ENCODE peak calls at places on chromosomes 6 and 20, in six cellular contexts. B is glutamatergic neuron, T is cardiac fibroblast, N is spleen, G is neural crest cell, O is CD14-positive monocyte. R is an unnamed sample.
A peak's percentile ranks its signal among the peaks of the same experiment; 100 is the strongest.

GRCh38 chr6:136791296-136792065 is 796 bp downstream of the MAP3K5 start:
- DNase-seq in B (peak; percentile 23), T (peak; percentile 64), N (peak; percentile 94), G (peak; percentile 5), O (no peak), R (peak; percentile 88)

GRCh38 chr20:684676-685319 is 9.2 kb upstream of the SCRT2 start:
- DNase-seq in B (no peak), T (no peak), N (peak; percentile 40), G (no peak), O (no peak), R (no peak)

GRCh38 chr20:4017051-4017702 is 1.8 kb upstream of the RNF24 start:
- DNase-seq in B (no peak), T (no peak), N (no peak), G (no peak), O (no peak), R (no peak)

GRCh38 chr6:145963216-145964068 is 716 bp downstream of the SHPRH start:
- DNase-seq in B (peak; percentile 71), T (peak; percentile 54), N (no peak), G (no peak), O (no peak), R (peak; percentile 78)

GRCh38 chr20:57688864-57689263 is 21.0 kb downstream of the PMEPA1 start:
- DNase-seq in B (no peak), T (no peak), N (no peak), G (no peak), O (no peak), R (no peak)

GRCh38 chr20:17822540-17823155 is 122.9 kb downstream of the BANF2 start:
- DNase-seq in B (no peak), T (no peak), N (peak; percentile 9), G (no peak), O (no peak), R (no peak)

GRCh38 chr20:881051-881820 is 34.9 kb downstream of the ANGPT4 start:
- DNase-seq in B (no peak), T (peak; percentile 52), N (peak; percentile 27), G (no peak), O (peak; percentile 83), R (no peak)

GRCh38 chr20:47428851-47429336 is 72.4 kb upstream of the ZMYND8 start:
- DNase-seq in B (no peak), T (no peak), N (no peak), G (no peak), O (no peak), R (no peak)

GRCh38 chr6:142929751-142930358 is 15.1 kb downstream of the HIVEP2 start:
- DNase-seq in B (no peak), T (peak; percentile 49), N (no peak), G (no peak), O (no peak), R (no peak)

GRCh38 chr20:2799688-2800589 is 488 bp downstream of the CPXM1 start:
- DNase-seq in B (peak; percentile 49), T (no peak), N (no peak), G (peak; percentile 25), O (peak; percentile 37), R (no peak)

GRCh38 chr20:10225439-10226080 is 6.9 kb downstream of the SNAP25 start:
- DNase-seq in B (no peak), T (peak; percentile 5), N (no peak), G (no peak), O (no peak), R (no peak)

GRCh38 chr6:137705166-137706064 is 161.6 kb upstream of the TNFAIP3 start:
- DNase-seq in B (peak; percentile 76), T (peak; percentile 76), N (peak; percentile 90), G (peak; percentile 65), O (peak; percentile 62), R (peak; percentile 74)

GRCh38 chr6:108293527-108294296 is 1.1 kb upstream of the AFG1L start:
- DNase-seq in B (no peak), T (no peak), N (peak; percentile 75), G (no peak), O (no peak), R (no peak)

GRCh38 chr6:148396411-148396810 is 53.8 kb downstream of the SASH1 start:
- DNase-seq in B (no peak), T (no peak), N (no peak), G (no peak), O (no peak), R (no peak)

GRCh38 chr6:151265282-151265681 is 25.5 kb downstream of the AKAP12 start:
- DNase-seq in B (no peak), T (no peak), N (no peak), G (no peak), O (no peak), R (no peak)

GRCh38 chr6:28349892-28350737 is at the start of gene ZKSCAN3:
- DNase-seq in B (peak; percentile 84), T (peak; percentile 78), N (peak; percentile 97), G (peak; percentile 67), O (peak; percentile 73), R (peak; percentile 94)

GRCh38 chr6:111716325-111716724 is 110.6 kb upstream of the TRAF3IP2 start:
- DNase-seq in B (no peak), T (no peak), N (no peak), G (no peak), O (no peak), R (no peak)

GRCh38 chr20:6034134-6034969 is 19.5 kb downstream of the LRRN4 start:
- DNase-seq in B (no peak), T (peak; percentile 42), N (no peak), G (no peak), O (no peak), R (no peak)

GRCh38 chr6:157269261-157269794 is 54.0 kb downstream of the TMEM242 start:
- DNase-seq in B (no peak), T (peak; percentile 95), N (peak; percentile 78), G (no peak), O (no peak), R (no peak)

GRCh38 chr20:9202440-9203080 is 133.7 kb downstream of the PLCB4 start:
- DNase-seq in B (no peak), T (no peak), N (no peak), G (no peak), O (no peak), R (no peak)

GRCh38 chr6:135672256-135672655 is 174.7 kb upstream of the AHI1 start:
- DNase-seq in B (no peak), T (no peak), N (no peak), G (no peak), O (no peak), R (no peak)

DNA sequence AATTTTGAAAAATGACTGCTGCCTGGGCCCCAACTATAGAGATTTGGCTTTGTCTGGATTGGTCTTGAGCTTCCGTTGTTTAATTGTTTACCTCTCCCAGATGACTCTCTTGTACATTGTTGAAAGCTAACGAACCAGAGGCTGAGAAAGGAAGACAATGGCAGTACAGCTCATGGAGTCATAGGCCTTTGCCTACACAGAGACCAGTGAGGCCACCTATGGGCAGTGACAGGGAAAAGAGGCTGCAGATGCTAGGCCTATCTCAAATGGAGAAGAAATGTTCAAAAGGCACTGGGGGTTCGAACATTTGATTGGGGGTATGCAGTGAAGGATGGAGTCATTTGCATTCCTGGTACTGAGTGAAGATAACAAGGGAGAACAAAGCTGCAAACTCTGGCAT is 29.1 kb downstream of the OPN5 start:
- DNase-seq in B (no peak), T (no peak), N (no peak), G (no peak), O (no peak), R (no peak)
- TF ChIP-seq CTCF in B (no peak), T (no peak), N (no peak), G (no peak), O (no peak), R (no peak)

GRCh38 chr6:13053080-13053479 is 275.3 kb downstream of the TBC1D7 start:
- DNase-seq in B (no peak), T (peak; percentile 13), N (no peak), G (no peak), O (no peak), R (no peak)

GRCh38 chr6:13048113-13048512 is 280.2 kb downstream of the TBC1D7 start:
- DNase-seq in B (no peak), T (no peak), N (no peak), G (no peak), O (no peak), R (no peak)

GRCh38 chr6:13045676-13046075 is 282.7 kb downstream of the TBC1D7 start:
- DNase-seq in B (no peak), T (no peak), N (no peak), G (no peak), O (no peak), R (no peak)

GRCh38 chr6:13046084-13046483 is 282.3 kb downstream of the TBC1D7 start:
- DNase-seq in B (no peak), T (no peak), N (no peak), G (no peak), O (no peak), R (no peak)

DNA sequence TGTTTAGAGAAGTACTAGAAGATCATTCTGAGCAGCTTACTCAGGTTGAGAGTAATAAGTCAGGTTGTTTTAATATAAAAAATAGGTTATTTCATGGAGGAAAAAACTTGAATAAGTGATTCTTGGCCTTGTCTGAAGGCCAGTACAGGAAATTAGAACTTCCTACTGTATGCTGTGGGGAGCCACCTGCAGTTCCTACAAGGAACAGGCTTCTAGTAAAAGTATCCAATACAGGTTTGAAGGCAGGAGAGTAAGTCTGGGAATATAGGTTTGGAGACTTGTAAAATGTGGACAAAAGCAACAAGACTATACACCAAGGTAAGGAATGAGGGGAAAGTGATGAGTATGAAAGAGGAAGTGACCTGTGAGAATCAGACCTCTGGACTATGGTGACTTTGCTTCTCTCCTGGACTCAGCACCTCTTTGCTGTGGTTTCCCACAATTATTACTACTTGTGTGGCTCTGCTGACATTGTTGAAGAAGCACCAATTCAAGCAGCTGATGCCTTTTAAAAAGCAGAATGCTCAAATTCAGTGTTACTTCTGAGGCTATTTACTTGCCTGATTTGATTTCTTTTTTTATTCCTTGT is 278.6 kb downstream of the TBC1D7 start:
- DNase-seq in B (no peak), T (no peak), N (no peak), G (no peak), O (no peak), R (no peak)
- TF ChIP-seq CTCF in B (no peak), T (no peak), N (no peak), G (no peak), O (no peak), R (peak; percentile 18)

GRCh38 chr6:84432616-84433015 is 205.2 kb upstream of the CEP162 start:
- DNase-seq in B (no peak), T (peak; percentile 81), N (no peak), G (no peak), O (no peak), R (no peak)
- TF ChIP-seq CTCF in B (no peak), T (no peak), N (no peak), G (no peak), O (no peak), R (no peak)

DNA sequence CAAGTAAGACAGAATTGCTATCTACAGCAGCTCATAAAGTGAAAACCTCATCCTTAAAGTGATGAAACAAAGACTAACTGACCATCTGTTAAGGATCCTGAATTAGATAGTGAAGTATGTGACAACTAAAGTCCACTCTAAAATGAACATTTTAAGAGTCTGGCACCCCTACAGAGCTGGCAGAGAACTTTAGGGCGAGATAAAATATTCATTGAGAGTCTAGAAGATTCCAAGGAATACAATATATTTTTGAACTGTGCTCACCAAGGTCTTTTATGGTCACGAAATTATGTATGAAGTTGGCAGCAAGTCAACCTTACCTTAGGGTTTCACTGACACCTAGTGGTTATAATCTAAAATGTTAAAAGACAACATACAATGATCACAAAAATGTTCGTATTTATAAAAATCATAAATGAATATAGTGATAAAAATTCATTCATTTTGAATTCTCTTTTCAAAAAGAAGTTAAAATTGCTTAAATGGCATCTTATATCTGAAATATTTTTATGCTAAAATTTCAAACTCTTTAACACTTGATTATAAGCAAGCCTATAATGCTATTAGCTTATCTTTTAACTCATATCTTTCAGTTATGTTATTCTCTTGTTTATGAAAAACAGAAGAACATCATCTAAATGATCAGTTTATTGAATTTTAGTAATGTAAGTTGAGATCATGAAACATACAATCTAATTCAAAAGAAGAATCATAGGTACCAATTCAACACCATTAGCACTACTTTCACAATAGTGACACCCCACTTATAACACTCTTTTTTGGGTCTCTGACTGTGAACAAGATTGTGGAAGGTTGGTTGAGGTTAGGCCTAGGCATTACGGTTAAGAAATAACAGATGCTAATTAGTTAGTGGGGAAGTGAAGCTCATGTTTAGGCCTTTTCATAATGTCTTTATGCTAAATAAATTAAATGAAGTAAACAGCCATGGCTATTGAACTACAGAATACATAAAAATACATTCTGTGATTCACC is 27.5 kb downstream of the RSPH3 start:
- DNase-seq in B (no peak), T (peak; percentile 77), N (no peak), G (no peak), O (no peak), R (no peak)
- TF ChIP-seq CTCF in B (peak; percentile 80), T (peak; percentile 24), N (peak; percentile 64), G (peak; percentile 80), O (peak; percentile 79), R (peak; percentile 62)

R was measured in upper lobe of right lung.